ENCODE peak calls at places on chromosomes 7 and 10, in six cellular contexts. U is H9, M is cardiac muscle cell, J is testis, D is right cardiac atrium, G is body of pancreas. A is an unnamed sample. For H3K4me1, the result is how much of the 10 kb centered on the place peaks cover.

GRCh38 chr10:128440513-128441160 is 314.4 kb upstream of the MKI67 start:
- DNase-seq in U (peak), M (peak), J (no peak), D (no peak), G (no peak), A (no peak)

GRCh38 chr7:50507898-50508470 is 57.2 kb downstream of the DDC start:
- DNase-seq in U (no peak), M (peak), J (no peak), D (no peak), G (no peak), A (peak)

GRCh38 chr7:139116999-139117398 is 7.5 kb upstream of the ZC3HAV1 start:
- DNase-seq in U (no peak), M (no peak), J (no peak), D (no peak), G (no peak), A (no peak)

GRCh38 chr10:111479966-111480365 is 403.1 kb downstream of the ADRA2A start:
- DNase-seq in U (no peak), M (no peak), J (no peak), D (no peak), G (no peak), A (no peak)

GRCh38 chr7:37899712-37900247 is 16.8 kb downstream of the SFRP4 start:
- DNase-seq in U (no peak), M (no peak), J (no peak), D (no peak), G (no peak), A (no peak)

GRCh38 chr7:87797798-87798403 is 78.3 kb downstream of the SLC25A40 start:
- DNase-seq in U (no peak), M (peak), J (no peak), D (no peak), G (no peak), A (peak)

GRCh38 chr7:147438216-147438615 is 1152.3 kb upstream of the C7orf33 start:
- DNase-seq in U (no peak), M (no peak), J (no peak), D (no peak), G (no peak), A (no peak)

GRCh38 chr10:30093303-30093967 is 34.0 kb upstream of the JCAD start:
- DNase-seq in U (no peak), M (no peak), J (no peak), D (no peak), G (no peak), A (no peak)

GRCh38 chr7:114703677-114704076 is 218.2 kb upstream of the MDFIC start:
- DNase-seq in U (no peak), M (no peak), J (peak), D (no peak), G (no peak), A (no peak)

GRCh38 chr7:14870394-14870793 is 32.2 kb downstream of the DGKB start:
- DNase-seq in U (no peak), M (no peak), J (no peak), D (no peak), G (no peak), A (no peak)

GRCh38 chr10:75253281-75254220 is 17.8 kb upstream of the COMTD1 start:
- DNase-seq in U (no peak), M (no peak), J (no peak), D (no peak), G (peak), A (no peak)

GRCh38 chr7:18927134-18927533 is 190.3 kb downstream of the TWIST1 start:
- DNase-seq in U (no peak), M (no peak), J (no peak), D (no peak), G (no peak), A (no peak)

GRCh38 chr7:155715406-155715805 is 70.9 kb downstream of the RBM33 start:
- DNase-seq in U (no peak), M (no peak), J (no peak), D (no peak), G (no peak), A (no peak)

GRCh38 chr10:129921801-129922597 is 42.1 kb downstream of the EBF3 start:
- DNase-seq in U (no peak), M (no peak), J (no peak), D (no peak), G (no peak), A (no peak)

GRCh38 chr7:135879238-135879637 is 97.9 kb downstream of the MTPN start:
- DNase-seq in U (no peak), M (no peak), J (no peak), D (no peak), G (no peak), A (no peak)

GRCh38 chr10:80046629-80047441 is 31.6 kb upstream of the TMEM254 start:
- DNase-seq in U (peak), M (peak), J (peak), D (peak), G (peak), A (peak)

GRCh38 chr10:21514101-21514807 is 11.2 kb downstream of the SKIDA1 start:
- DNase-seq in U (no peak), M (no peak), J (no peak), D (no peak), G (no peak), A (no peak)

GRCh38 chr10:21514808-21515580 is 10.5 kb downstream of the SKIDA1 start:
- DNase-seq in U (no peak), M (no peak), J (no peak), D (no peak), G (no peak), A (no peak)

GRCh38 chr10:21511931-21512330 is 13.6 kb downstream of the SKIDA1 start:
- DNase-seq in U (no peak), M (no peak), J (no peak), D (no peak), G (no peak), A (no peak)

GRCh38 chr10:21510218-21511070 is 15.0 kb downstream of the SKIDA1 start:
- DNase-seq in U (no peak), M (peak), J (peak), D (peak), G (no peak), A (no peak)

DNA sequence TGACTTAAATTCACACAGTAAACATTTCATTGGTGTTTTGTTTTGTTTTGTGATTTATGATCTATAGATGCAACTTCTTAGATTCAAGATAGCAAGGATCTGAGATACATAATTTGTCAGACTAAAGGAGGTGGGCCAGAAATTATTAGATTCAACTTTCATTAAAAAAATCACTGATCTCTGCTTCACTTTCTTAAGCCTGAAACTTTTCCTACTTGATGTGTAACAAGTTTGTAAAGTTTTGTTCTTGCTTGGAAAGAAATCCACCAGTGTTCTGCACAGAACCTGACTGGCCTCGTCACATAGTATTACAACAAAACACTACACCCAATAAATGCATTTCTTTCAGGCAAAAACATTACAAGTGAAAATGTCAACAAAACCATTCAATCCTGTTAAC is 12.4 kb downstream of the SKIDA1 start:
- DNase-seq in U (no peak), M (no peak), J (no peak), D (no peak), G (no peak), A (no peak)
- H3K4me1 ChIP-seq in U (under half), M (under half), J (under half), D (under half), G (under half), A (under half)

GRCh38 chr7:131544449-131545425 is 11.7 kb downstream of the PODXL start:
- DNase-seq in U (no peak), M (peak), J (no peak), D (peak), G (no peak), A (peak)
- H3K4me1 ChIP-seq in U (under half), M (under half), J (under half), D (under half), G (half or more), A (under half)

GRCh38 chr10:122859527-122859926 is 13.9 kb upstream of the CUZD1 start:
- DNase-seq in U (no peak), M (no peak), J (no peak), D (no peak), G (no peak), A (no peak)

GRCh38 chr10:122861724-122862161 is 16.1 kb upstream of the CUZD1 start:
- DNase-seq in U (no peak), M (no peak), J (no peak), D (no peak), G (no peak), A (no peak)

GRCh38 chr10:122863216-122863615 is 16.2 kb downstream of the FAM24B start:
- DNase-seq in U (no peak), M (no peak), J (no peak), D (no peak), G (no peak), A (no peak)

GRCh38 chr10:122864901-122865300 is 14.5 kb downstream of the FAM24B start:
- DNase-seq in U (no peak), M (no peak), J (no peak), D (no peak), G (no peak), A (no peak)

DNA sequence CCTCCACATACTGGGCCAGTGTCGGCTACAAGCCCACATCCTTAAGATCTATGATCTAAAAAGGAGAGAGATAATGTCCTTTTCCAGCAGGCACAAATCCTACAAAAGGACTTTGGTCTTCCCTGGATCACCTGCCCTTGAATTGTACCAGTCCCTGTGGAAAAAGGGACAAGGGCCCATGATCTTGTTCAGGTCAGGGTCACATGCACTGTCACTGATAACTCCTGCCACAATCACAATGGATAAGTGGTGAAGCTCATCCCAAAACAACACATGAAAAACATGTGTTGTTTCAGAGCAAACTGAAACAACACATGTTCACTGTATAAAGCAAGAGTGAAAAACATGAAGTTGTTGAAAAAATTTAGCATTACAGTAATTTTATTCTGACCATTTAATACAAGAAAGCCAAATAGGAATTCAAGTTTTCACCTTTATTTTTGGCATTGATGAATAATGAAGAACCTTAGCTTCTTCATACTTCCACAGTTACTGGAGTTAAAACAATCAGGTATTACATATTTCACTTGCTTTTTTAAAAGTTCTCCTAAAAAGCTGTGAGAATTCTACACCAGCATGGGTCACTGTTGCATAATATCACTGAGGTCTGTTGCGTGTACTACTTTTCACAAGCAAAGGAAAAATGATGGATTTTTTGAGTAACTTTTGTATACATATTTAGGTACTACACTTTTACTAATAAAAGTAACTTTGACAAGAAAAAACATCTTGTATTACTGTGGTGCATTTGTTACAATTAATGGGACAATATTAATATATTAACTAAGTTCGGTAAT is 15.4 kb downstream of the FAM24B start:
- DNase-seq in U (no peak), M (no peak), J (no peak), D (no peak), G (no peak), A (no peak)
- H3K4me1 ChIP-seq in U (under half), M (under half), J (under half), D (under half), G (under half), A (under half)

GRCh38 chr10:50405733-50406132 is 154.4 kb upstream of the ASAH2 start:
- DNase-seq in U (no peak), M (no peak), J (no peak), D (no peak), G (no peak), A (no peak)
- H3K4me1 ChIP-seq in U (under half), M (under half), J (under half), D (under half), G (under half), A (under half)

GRCh38 chr10:96285331-96285752 is 14.0 kb upstream of the BLNK start:
- DNase-seq in U (peak), M (no peak), J (no peak), D (no peak), G (no peak), A (peak)

GRCh38 chr10:96283351-96283750 is 12.0 kb upstream of the BLNK start:
- DNase-seq in U (no peak), M (no peak), J (no peak), D (no peak), G (no peak), A (no peak)

GRCh38 chr10:96280859-96281258 is 9.5 kb upstream of the BLNK start:
- DNase-seq in U (no peak), M (no peak), J (no peak), D (peak), G (no peak), A (no peak)

GRCh38 chr10:96281444-96282029 is 10.2 kb upstream of the BLNK start:
- DNase-seq in U (no peak), M (no peak), J (no peak), D (no peak), G (no peak), A (no peak)

GRCh38 chr10:96283756-96284155 is 12.4 kb upstream of the BLNK start:
- DNase-seq in U (no peak), M (no peak), J (no peak), D (no peak), G (no peak), A (no peak)
- H3K4me1 ChIP-seq in U (under half), M (under half), J (under half), D (under half), G (under half), A (under half)

GRCh38 chr7:100546129-100546867 is 7.3 kb downstream of the AGFG2 start:
- DNase-seq in U (no peak), M (no peak), J (no peak), D (no peak), G (peak), A (no peak)

GRCh38 chr7:100544949-100545635 is 6.1 kb downstream of the AGFG2 start:
- DNase-seq in U (no peak), M (peak), J (no peak), D (no peak), G (peak), A (no peak)

GRCh38 chr7:100545636-100546128 is 6.7 kb downstream of the AGFG2 start:
- DNase-seq in U (peak), M (peak), J (peak), D (no peak), G (peak), A (peak)

GRCh38 chr7:100543586-100543985 is 4.6 kb downstream of the AGFG2 start:
- DNase-seq in U (no peak), M (no peak), J (no peak), D (no peak), G (no peak), A (no peak)

GRCh38 chr7:100544386-100544785 is 5.4 kb downstream of the AGFG2 start:
- DNase-seq in U (no peak), M (no peak), J (no peak), D (no peak), G (no peak), A (no peak)
- H3K4me1 ChIP-seq in U (under half), M (under half), J (half or more), D (under half), G (half or more), A (under half)

GRCh38 chr10:114489521-114490310 is 85.4 kb upstream of the AFAP1L2 start:
- DNase-seq in U (peak), M (no peak), J (peak), D (no peak), G (no peak), A (no peak)
- H3K4me1 ChIP-seq in U (under half), M (under half), J (under half), D (under half), G (under half), A (under half)

DNA sequence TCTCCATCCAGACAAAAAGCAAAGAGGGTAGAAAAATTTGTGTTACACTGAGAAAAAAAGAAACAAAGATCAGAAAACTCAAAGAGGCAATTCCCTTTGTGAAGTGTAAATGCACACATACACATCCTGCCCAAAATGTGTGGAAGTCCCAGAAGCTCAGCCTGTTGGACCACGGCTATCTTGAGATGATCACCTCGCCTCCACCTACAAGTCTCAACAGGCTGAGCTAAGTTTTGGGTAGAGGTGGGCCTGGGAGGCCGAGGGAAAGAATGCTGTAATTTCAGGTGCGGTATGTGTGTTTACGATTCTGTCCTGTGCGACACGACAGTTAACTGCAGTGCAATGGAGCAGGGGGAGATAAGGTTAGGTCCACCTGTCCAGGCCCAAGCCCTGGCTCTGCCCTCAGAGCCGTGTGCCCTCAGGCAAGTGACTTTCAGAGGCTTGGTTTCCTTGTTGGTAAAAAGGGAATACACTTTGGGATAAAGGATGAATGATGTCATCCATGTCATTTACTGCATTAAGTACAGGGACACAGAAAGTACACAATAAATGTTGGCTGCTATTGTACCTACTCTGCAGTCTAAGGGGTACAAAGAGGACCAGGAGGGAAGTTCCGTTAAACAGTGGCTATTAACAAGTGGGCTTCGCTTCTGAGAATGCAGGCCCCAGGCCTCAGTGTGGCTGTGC is 67.3 kb downstream of the AFAP1L2 start:
- DNase-seq in U (no peak), M (no peak), J (no peak), D (peak), G (no peak), A (no peak)
- H3K4me1 ChIP-seq in U (under half), M (under half), J (under half), D (under half), G (under half), A (under half)

A was measured in SJCRH30.